ENCODE peak calls at places on chromosomes 16 and 17, in four cellular contexts. D, A, T and J are unnamed samples.

GRCh38 chr17:1259910-1260389 is 10.3 kb upstream of the BHLHA9 start:
- DNase-seq in T (no peak), A (no peak), D (no peak), J (no peak)

GRCh38 chr17:7217113-7217987 is 2.3 kb downstream of the DLG4 start:
- DNase-seq in D (peak), T (peak), A (peak), J (peak)

GRCh38 chr17:80805032-80805751 is 186.4 kb upstream of the CHMP6 start:
- DNase-seq in T (no peak), A (no peak), D (no peak), J (no peak)

GRCh38 chr16:3180445-3180878 is 7.5 kb upstream of the OR1F1 start:
- DNase-seq in T (no peak), A (no peak), D (no peak), J (no peak)

GRCh38 chr17:1583569-1583968 is 21.0 kb upstream of the PITPNA start:
- DNase-seq in D (no peak), T (no peak), A (no peak), J (no peak)

GRCh38 chr17:57895382-57896060 is 45.7 kb upstream of the MRPS23 start:
- DNase-seq in A (no peak), D (no peak), T (no peak), J (no peak)

GRCh38 chr17:70006159-70006558 is 68.9 kb upstream of the KCNJ16 start:
- DNase-seq in T (no peak), D (no peak), A (no peak), J (no peak)

GRCh38 chr16:24525970-24526559 is 13.3 kb upstream of the RBBP6 start:
- DNase-seq in T (no peak), A (peak), D (no peak), J (no peak)

GRCh38 chr16:85635545-85636140 is 22.5 kb downstream of the GSE1 start:
- DNase-seq in A (no peak), T (no peak), D (no peak), J (no peak)

GRCh38 chr17:17774009-17774881 is 62.5 kb downstream of the SREBF1 start:
- DNase-seq in T (peak), A (peak), D (peak), J (no peak)

GRCh38 chr17:5562172-5562571 is 22.1 kb downstream of the NLRP1 start:
- DNase-seq in A (no peak), D (no peak), T (no peak), J (no peak)

GRCh38 chr16:84048871-84049270 is 6.3 kb upstream of the SLC38A8 start:
- DNase-seq in A (no peak), D (no peak), T (no peak), J (no peak)

GRCh38 chr16:87698241-87698640 is 67.5 kb downstream of the KLHDC4 start:
- DNase-seq in D (no peak), T (no peak), A (no peak), J (no peak)
- TF ChIP-seq POLR2A in D (no peak), T (no peak), A (no peak), J (no peak)

DNA sequence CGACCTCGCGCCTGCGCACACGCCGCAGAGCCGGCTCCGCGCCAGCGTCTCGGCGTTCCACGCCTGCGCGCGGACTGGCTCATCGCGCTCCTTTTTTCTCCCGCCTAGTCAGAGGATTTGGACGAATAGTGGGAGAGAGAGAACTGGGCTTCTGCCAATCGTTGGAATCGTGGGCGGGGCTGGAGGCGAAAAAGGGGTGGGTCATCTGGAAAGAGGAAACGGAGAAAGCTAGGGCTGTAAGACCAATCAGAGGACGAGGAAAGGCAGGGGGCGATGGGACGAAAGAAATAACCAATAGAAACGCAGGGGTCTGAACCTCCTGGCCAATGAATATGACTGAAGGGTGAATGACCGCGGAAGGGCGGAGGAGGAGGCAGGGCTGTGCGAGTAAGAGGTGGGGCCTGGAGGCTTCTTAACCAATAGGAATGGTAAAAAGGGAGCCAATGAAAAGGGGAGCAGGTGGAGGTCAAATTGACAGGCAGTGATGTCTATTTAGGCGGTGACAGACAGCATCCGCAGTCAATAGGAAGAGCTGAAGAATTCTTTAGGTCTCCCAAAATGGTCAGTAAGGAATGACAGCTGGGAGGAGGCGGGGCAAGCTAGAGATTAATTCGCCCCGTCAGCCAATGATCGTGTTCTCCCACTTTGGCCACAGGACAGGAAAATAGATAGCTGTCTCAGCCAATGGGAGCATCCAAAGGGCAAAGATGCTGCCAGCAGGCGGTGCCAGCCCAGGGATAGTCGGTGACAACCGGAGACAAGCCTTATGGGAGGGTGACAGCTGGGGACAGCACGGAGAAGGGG is at the start of gene TBC1D10B:
- DNase-seq in A (peak), T (peak), D (peak), J (peak)
- TF ChIP-seq POLR2A in A (peak), T (peak), D (no peak), J (peak)

GRCh38 chr16:678858-679807 is 1.1 kb upstream of the STUB1 start:
- DNase-seq in T (peak), D (peak), A (no peak), J (peak)
- TF ChIP-seq POLR2A in T (peak), D (no peak), A (no peak), J (peak)

GRCh38 chr16:27505297-27506236 is 44.1 kb downstream of the GTF3C1 start:
- DNase-seq in A (no peak), T (no peak), D (no peak), J (no peak)

GRCh38 chr16:27506771-27507170 is 42.9 kb downstream of the GTF3C1 start:
- DNase-seq in A (no peak), T (no peak), D (no peak), J (no peak)

GRCh38 chr16:27499659-27500055 is 50.1 kb downstream of the GTF3C1 start:
- DNase-seq in T (no peak), D (no peak), A (no peak), J (no peak)

GRCh38 chr16:27500801-27501200 is 48.9 kb downstream of the GTF3C1 start:
- DNase-seq in A (no peak), T (no peak), D (no peak), J (no peak)

DNA sequence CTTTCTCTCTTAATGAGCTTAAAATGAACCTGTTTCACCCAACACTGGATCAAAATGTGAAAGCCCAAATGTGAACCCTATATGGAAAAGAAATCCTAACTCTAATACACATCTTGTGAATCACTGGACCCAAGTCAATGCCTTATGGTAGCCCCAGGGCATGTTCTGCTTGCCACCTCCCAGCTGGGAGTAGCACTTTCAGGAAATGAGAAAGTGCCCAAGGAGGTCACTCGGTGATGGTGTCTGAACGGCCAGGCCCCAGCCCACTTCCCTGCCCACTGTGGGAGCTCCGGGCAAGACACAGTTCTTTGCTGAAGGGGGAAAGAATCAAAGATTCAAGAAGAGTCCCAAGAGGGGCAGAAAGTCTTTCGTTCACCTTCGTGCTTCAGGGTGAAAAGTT is 46.1 kb downstream of the GTF3C1 start:
- DNase-seq in A (no peak), D (no peak), T (no peak), J (no peak)
- TF ChIP-seq POLR2A in A (no peak), D (no peak), T (no peak), J (no peak)

GRCh38 chr17:48125829-48126612 is 18.5 kb downstream of the SNX11 start:
- DNase-seq in A (no peak), T (no peak), D (no peak), J (no peak)
- TF ChIP-seq POLR2A in A (no peak), T (no peak), D (no peak), J (no peak)

GRCh38 chr17:4365103-4365627 is 1.3 kb downstream of the UBE2G1 start:
- DNase-seq in D (peak), T (peak), A (peak), J (peak)
- TF ChIP-seq POLR2A in D (peak), T (peak), A (peak), J (peak)